ENCODE peak calls at places on chromosomes 11 and 22, in four cellular contexts. I is HCT116, J is K562, M is H1. Q is an unnamed sample.
A peak's percentile ranks its signal among the peaks of the same experiment; 100 is the strongest.

GRCh38 chr11:46410021-46410420 is 18.4 kb upstream of the CHRM4 start:
- DNase-seq in I (no peak), M (peak; percentile 55), J (no peak), Q (no peak)

GRCh38 chr11:100706179-100706578 is 19.1 kb downstream of the ARHGAP42 start:
- DNase-seq in M (no peak), J (no peak), I (no peak), Q (no peak)

GRCh38 chr22:19139974-19140373 is 4.5 kb downstream of the ESS2 start:
- DNase-seq in J (no peak), I (no peak), M (no peak), Q (no peak)

GRCh38 chr22:49764151-49764581 is 63.5 kb downstream of the BRD1 start:
- DNase-seq in J (no peak), M (peak; percentile 47), I (no peak), Q (no peak)

GRCh38 chr11:73854680-73855079 is 22.0 kb downstream of the COA4 start:
- DNase-seq in J (no peak), M (no peak), I (no peak), Q (no peak)

GRCh38 chr22:44950806-44951509 is 58.8 kb downstream of the PHF21B start:
- DNase-seq in M (no peak), J (no peak), I (no peak), Q (no peak)

GRCh38 chr22:42519544-42520237 is at the start of gene RRP7A:
- DNase-seq in J (peak; percentile 78), I (no peak), M (peak; percentile 81), Q (peak; percentile 21)

GRCh38 chr11:77590194-77590591 is 440 bp downstream of the AQP11 start:
- DNase-seq in I (no peak), J (no peak), M (no peak), Q (peak; percentile 60)

GRCh38 chr11:117828641-117829368 is 4.3 kb upstream of the FXYD2 start:
- DNase-seq in M (peak; percentile 43), J (peak; percentile 44), I (no peak), Q (no peak)

GRCh38 chr11:103862049-103862826 is 174.2 kb upstream of the DDI1 start:
- DNase-seq in J (no peak), M (no peak), I (no peak), Q (no peak)

GRCh38 chr11:118084247-118084646 is 2.5 kb downstream of the SMIM35 start:
- DNase-seq in M (no peak), J (no peak), I (no peak), Q (no peak)

GRCh38 chr22:24271406-24271760 is 752 bp downstream of the SPECC1L start:
- DNase-seq in M (no peak), I (no peak), J (no peak), Q (no peak)

GRCh38 chr11:131951146-131951545 is 580.7 kb downstream of the NTM start:
- DNase-seq in I (no peak), M (no peak), J (no peak), Q (no peak)

GRCh38 chr11:6351782-6352181 is 31.5 kb upstream of the CAVIN3 start:
- DNase-seq in J (no peak), M (no peak), I (no peak), Q (no peak)

GRCh38 chr22:23832226-23833016 is 6.4 kb downstream of the DERL3 start:
- DNase-seq in I (no peak), M (no peak), J (no peak), Q (no peak)

GRCh38 chr22:26584010-26584409 is 5.9 kb downstream of the TPST2 start:
- DNase-seq in J (no peak), I (no peak), M (no peak), Q (no peak)

GRCh38 chr22:20509344-20510047 is 2.1 kb downstream of the MED15 start:
- DNase-seq in I (no peak), J (peak; percentile 95), M (no peak), Q (no peak)

GRCh38 chr11:124071622-124071948 is 30.5 kb upstream of the OR10G7 start:
- DNase-seq in J (no peak), M (no peak), I (no peak), Q (no peak)

GRCh38 chr11:23866641-23867040 is 630.2 kb upstream of the LUZP2 start:
- DNase-seq in M (no peak), I (no peak), J (no peak), Q (no peak)

GRCh38 chr22:49609207-49609876 is 218.3 kb downstream of the BRD1 start:
- DNase-seq in J (no peak), I (no peak), M (no peak), Q (no peak)

GRCh38 chr11:119684361-119685072 is 44.5 kb downstream of the NECTIN1 start:
- DNase-seq in J (peak; percentile 28), I (no peak), M (no peak), Q (no peak)

GRCh38 chr11:45885274-45885920 is at the start of gene MAPK8IP1:
- DNase-seq in I (no peak), J (peak; percentile 91), M (peak; percentile 82), Q (peak; percentile 76)

GRCh38 chr22:40215266-40215665 is 37.5 kb downstream of the TNRC6B start:
- DNase-seq in J (no peak), I (no peak), M (peak; percentile 45), Q (peak; percentile 38)

GRCh38 chr11:120112174-120112796 is 25.6 kb downstream of the TRIM29 start:
- DNase-seq in I (no peak), M (no peak), J (peak; percentile 40), Q (no peak)

GRCh38 chr11:107563702-107564101 is 1.8 kb downstream of the ALKBH8 start:
- DNase-seq in I (peak; percentile 72), M (no peak), J (peak; percentile 45), Q (peak; percentile 67)

GRCh38 chr11:69353696-69354544 is 60.0 kb downstream of the MYEOV start:
- DNase-seq in I (no peak), J (no peak), M (peak; percentile 45), Q (no peak)

GRCh38 chr22:17366830-17367229 is 2.4 kb upstream of the CECR2 start:
- DNase-seq in I (peak; percentile 18), M (peak; percentile 79), J (peak; percentile 74), Q (peak; percentile 30)

GRCh38 chr11:6633422-6634408 is 14.5 kb upstream of the TPP1 start:
- DNase-seq in J (no peak), M (no peak), I (no peak), Q (no peak)

GRCh38 chr11:85886089-85887056 is 31.2 kb downstream of the CCDC83 start:
- DNase-seq in I (no peak), M (no peak), J (no peak), Q (no peak)

GRCh38 chr11:75667268-75667830 is 1.5 kb downstream of the MAP6 start:
- DNase-seq in I (no peak), M (peak; percentile 71), J (no peak), Q (no peak)

GRCh38 chr11:33291004-33291777 is 34.0 kb downstream of the HIPK3 start:
- DNase-seq in J (no peak), I (no peak), M (no peak), Q (no peak)

GRCh38 chr11:129354688-129355087 is 21.0 kb upstream of the BARX2 start:
- DNase-seq in I (no peak), M (no peak), J (no peak), Q (no peak)

GRCh38 chr22:27459955-27460354 is 341.6 kb downstream of the MN1 start:
- DNase-seq in M (no peak), J (no peak), I (no peak), Q (no peak)

GRCh38 chr11:66285250-66285947 is 3.5 kb downstream of the YIF1A start:
- DNase-seq in I (no peak), M (no peak), J (no peak), Q (no peak)
- TF ChIP-seq JUND in I (no peak), M (no peak), J (no peak), Q (no peak)

GRCh38 chr11:72224587-72225410 is at the start of gene INPPL1:
- DNase-seq in I (no peak), J (peak; percentile 47), M (peak; percentile 61), Q (peak; percentile 62)
- TF ChIP-seq JUND in I (no peak), J (no peak), M (no peak), Q (no peak)

DNA sequence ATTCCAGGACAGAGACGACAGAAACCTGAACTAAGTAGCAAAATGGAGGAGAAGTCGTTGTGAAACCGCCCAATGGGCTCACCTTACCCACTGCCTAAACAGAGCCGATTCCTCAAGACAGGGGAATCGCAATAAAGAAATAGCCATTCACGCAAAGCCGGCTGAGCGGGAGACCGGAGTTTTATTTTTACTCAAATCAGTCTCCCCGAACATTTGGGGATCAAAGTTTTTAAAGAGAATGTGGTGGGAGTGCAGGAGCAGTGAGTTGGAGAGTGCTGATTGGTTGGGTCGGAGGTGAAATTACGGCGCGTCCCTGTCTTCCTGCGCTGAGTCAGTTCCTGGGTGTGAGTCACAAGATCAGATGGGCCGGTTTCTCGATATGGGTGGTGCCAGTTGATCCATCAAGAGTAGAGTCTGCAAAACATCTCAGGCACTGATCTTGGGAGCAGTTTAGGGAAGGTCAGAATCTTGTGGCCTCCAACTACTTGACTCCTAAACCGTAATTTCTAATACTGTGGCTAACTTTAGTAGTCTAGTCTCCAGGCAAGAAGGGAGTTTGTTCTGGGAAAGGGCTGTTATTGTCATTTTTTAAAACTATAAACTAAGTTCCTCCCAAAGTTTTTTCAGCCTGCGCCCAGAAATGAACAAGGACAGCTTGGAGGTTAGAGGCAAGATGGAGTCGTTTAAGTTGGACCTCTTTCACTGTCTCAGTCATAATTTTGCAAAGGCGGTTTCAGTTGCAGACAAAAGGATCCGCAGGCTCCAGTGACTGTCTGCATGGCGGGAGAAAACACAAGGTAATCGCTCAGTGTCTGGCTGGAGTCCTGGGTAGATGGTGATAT is 34.1 kb downstream of the OR4D9 start:
- DNase-seq in J (peak; percentile 91), M (no peak), I (peak; percentile 91), Q (no peak)
- TF ChIP-seq JUND in J (peak; percentile 93), M (no peak), I (peak; percentile 96), Q (no peak)

GRCh38 chr11:67666676-67667489 is 7.5 kb downstream of the ALDH3B2 start:
- DNase-seq in I (no peak), M (no peak), J (no peak), Q (no peak)
- TF ChIP-seq JUND in I (no peak), M (no peak), J (no peak), Q (no peak)